ENCODE peak calls at places on chromosome 21, in eight cellular contexts. J, C, U, M, N, F, L and X are unnamed samples.

GRCh38 chr21:35648512-35648911 is 411.8 kb downstream of the SETD4 start:
- DNase-seq in N (no peak), M (no peak), J (no peak), L (no peak), U (peak; percentile 50), F (no peak), C (no peak), X (no peak)

GRCh38 chr21:42850866-42851391 is 28.4 kb downstream of the WDR4 start:
- DNase-seq in C (no peak), N (peak; percentile 18), F (no peak), J (no peak), M (no peak), U (peak; percentile 6), L (no peak), X (no peak)

GRCh38 chr21:45178072-45178608 is 103.8 kb downstream of the ADARB1 start:
- DNase-seq in F (peak; percentile 73), J (no peak), M (no peak), C (no peak), N (no peak), L (no peak), U (no peak), X (no peak)

GRCh38 chr21:38804617-38805281 is 980 bp upstream of the ETS2 start:
- DNase-seq in N (no peak), U (peak; percentile 41), C (peak; percentile 6), F (peak; percentile 93), M (no peak), J (no peak), L (peak; percentile 69), X (no peak)

GRCh38 chr21:38303300-38303699 is 46.5 kb downstream of the KCNJ15 start:
- DNase-seq in N (no peak), C (no peak), U (no peak), J (no peak), L (no peak), M (peak; percentile 95), F (peak; percentile 90), X (no peak)

GRCh38 chr21:46388206-46388880 is 64.4 kb downstream of the PCNT start:
- DNase-seq in J (no peak), F (no peak), U (no peak), C (no peak), L (no peak), N (no peak), M (no peak), X (no peak)

GRCh38 chr21:42304556-42305454 is 10.4 kb downstream of the TFF3 start:
- DNase-seq in M (no peak), J (no peak), C (no peak), L (peak; percentile 20), F (peak; percentile 34), N (no peak), U (no peak), X (no peak)

GRCh38 chr21:42279341-42279871 is 35.8 kb downstream of the TFF3 start:
- DNase-seq in L (no peak), N (no peak), U (peak; percentile 42), M (no peak), F (peak; percentile 66), J (no peak), C (no peak), X (no peak)

GRCh38 chr21:31707499-31707898 is 24.4 kb downstream of the SCAF4 start:
- DNase-seq in U (no peak), M (no peak), F (no peak), J (no peak), N (no peak), L (no peak), C (no peak), X (no peak)

GRCh38 chr21:44618504-44618903 is 6.6 kb downstream of the KRTAP10-8 start:
- DNase-seq in N (no peak), M (no peak), J (no peak), C (no peak), L (no peak), U (no peak), F (no peak), X (no peak)

GRCh38 chr21:39660191-39660590 is 47.5 kb downstream of the B3GALT5 start:
- DNase-seq in U (no peak), N (no peak), J (no peak), C (no peak), F (no peak), L (no peak), M (peak; percentile 20), X (no peak)

GRCh38 chr21:41706678-41707077 is 60.2 kb downstream of the RIPK4 start:
- DNase-seq in U (no peak), N (no peak), L (peak; percentile 79), F (peak; percentile 5), M (no peak), J (no peak), C (no peak), X (no peak)

GRCh38 chr21:41460578-41461527 is 34.8 kb downstream of the MX1 start:
- DNase-seq in F (peak; percentile 93), J (peak; percentile 25), N (peak; percentile 30), M (peak; percentile 37), L (peak; percentile 74), U (peak; percentile 17), C (no peak), X (no peak)

GRCh38 chr21:44714905-44715304 is 3.5 kb upstream of the TSPEAR start:
- DNase-seq in C (no peak), U (no peak), J (no peak), M (no peak), N (no peak), F (no peak), L (no peak), X (no peak)

GRCh38 chr21:32956257-32956656 is 69.5 kb upstream of the OLIG2 start:
- DNase-seq in J (no peak), C (no peak), F (no peak), M (no peak), L (no peak), N (no peak), U (no peak), X (no peak)

GRCh38 chr21:35737899-35738341 is 322.4 kb downstream of the SETD4 start:
- DNase-seq in N (no peak), F (no peak), J (no peak), U (no peak), C (no peak), L (no peak), M (peak; percentile 24), X (peak; percentile 8)

GRCh38 chr21:15741510-15741909 is 11.7 kb downstream of the USP25 start:
- DNase-seq in J (no peak), M (no peak), U (no peak), F (no peak), C (no peak), L (no peak), N (no peak), X (no peak)

GRCh38 chr21:18340387-18340942 is 63.1 kb downstream of the TMPRSS15 start:
- DNase-seq in C (no peak), F (no peak), N (no peak), J (no peak), L (no peak), M (no peak), U (no peak), X (no peak)

GRCh38 chr21:27954806-27955205 is 987.9 kb upstream of the ADAMTS5 start:
- DNase-seq in U (peak; percentile 7), N (no peak), L (no peak), C (no peak), M (peak; percentile 23), J (no peak), F (no peak), X (no peak)

GRCh38 chr21:20779321-20779720 is 218.9 kb upstream of the NCAM2 start:
- DNase-seq in L (no peak), J (no peak), C (no peak), U (no peak), M (no peak), F (no peak), N (no peak), X (no peak)

GRCh38 chr21:41482321-41482720 is 25.6 kb downstream of the TMPRSS2 start:
- DNase-seq in L (no peak), N (no peak), F (no peak), U (no peak), M (no peak), C (no peak), J (no peak), X (peak; percentile 26)

GRCh38 chr21:43919871-43920801 is 55.1 kb downstream of the AGPAT3 start:
- DNase-seq in M (no peak), F (no peak), C (no peak), U (no peak), L (no peak), N (no peak), J (no peak), X (no peak)

GRCh38 chr21:38470762-38471161 is 27.5 kb downstream of the ERG start:
- DNase-seq in M (no peak), J (no peak), F (no peak), L (no peak), C (no peak), N (no peak), U (no peak), X (no peak)

GRCh38 chr21:34029724-34030528 is 43.5 kb upstream of the MRPS6 start:
- DNase-seq in M (peak; percentile 58), U (peak; percentile 33), C (peak; percentile 13), L (peak; percentile 62), N (no peak), J (peak; percentile 4), F (no peak), X (peak; percentile 65)

GRCh38 chr21:29074783-29075182 is 1.3 kb upstream of the CCT8 start:
- DNase-seq in F (no peak), L (no peak), M (no peak), U (no peak), C (no peak), J (no peak), N (no peak), X (no peak)

GRCh38 chr21:43890042-43890441 is 25.0 kb downstream of the AGPAT3 start:
- DNase-seq in N (no peak), F (peak; percentile 60), U (no peak), J (no peak), M (no peak), L (no peak), C (no peak), X (no peak)